ENCODE peak calls at places on chromosomes 5 and 9, in seven cellular contexts. One of them, this sample, is unnamed.

GRCh38 chr5:95801961-95802360 is 20.6 kb downstream of the GLRX start:
- DNase-seq in IMR-90: no peak
- DNase-seq in fibroblast of lung: no peak
- DNase-seq in neural progenitor cell: no peak
- DNase-seq in H1: peak; percentile 20
- DNase-seq in OCI-LY7: no peak
- DNase-seq in PC-3: no peak
- DNase-seq in this sample: no peak

GRCh38 chr9:110538621-110539020 is 40.9 kb downstream of the SVEP1 start:
- DNase-seq in IMR-90: peak; percentile 5
- DNase-seq in fibroblast of lung: no peak
- DNase-seq in neural progenitor cell: no peak
- DNase-seq in H1: no peak
- DNase-seq in OCI-LY7: no peak
- DNase-seq in PC-3: peak; percentile 44
- DNase-seq in this sample: no peak

GRCh38 chr5:109329296-109330252 is 80.2 kb downstream of the PJA2 start:
- DNase-seq in IMR-90: peak; percentile 93
- DNase-seq in fibroblast of lung: peak; percentile 90
- DNase-seq in neural progenitor cell: no peak
- DNase-seq in H1: no peak
- DNase-seq in OCI-LY7: no peak
- DNase-seq in PC-3: peak; percentile 65
- DNase-seq in this sample: no peak

GRCh38 chr5:97778451-97778850 is 595.4 kb upstream of the RIOK2 start:
- DNase-seq in IMR-90: peak; percentile 54
- DNase-seq in fibroblast of lung: peak; percentile 73
- DNase-seq in neural progenitor cell: no peak
- DNase-seq in H1: no peak
- DNase-seq in OCI-LY7: no peak
- DNase-seq in PC-3: no peak
- DNase-seq in this sample: no peak

GRCh38 chr5:36070687-36071571 is 4.2 kb upstream of the UGT3A2 start:
- DNase-seq in IMR-90: no peak
- DNase-seq in fibroblast of lung: no peak
- DNase-seq in neural progenitor cell: no peak
- DNase-seq in H1: no peak
- DNase-seq in OCI-LY7: no peak
- DNase-seq in PC-3: no peak
- DNase-seq in this sample: no peak

GRCh38 chr5:60533789-60534188 is 166.2 kb downstream of the DEPDC1B start:
- DNase-seq in IMR-90: no peak
- DNase-seq in fibroblast of lung: no peak
- DNase-seq in neural progenitor cell: no peak
- DNase-seq in H1: no peak
- DNase-seq in OCI-LY7: peak; percentile 23
- DNase-seq in PC-3: no peak
- DNase-seq in this sample: peak; percentile 67

GRCh38 chr9:82923410-82924242 is 139.3 kb downstream of the RASEF start:
- DNase-seq in IMR-90: no peak
- DNase-seq in fibroblast of lung: peak; percentile 54
- DNase-seq in neural progenitor cell: peak; percentile 43
- DNase-seq in H1: no peak
- DNase-seq in OCI-LY7: peak; percentile 14
- DNase-seq in PC-3: no peak
- DNase-seq in this sample: peak; percentile 55

GRCh38 chr9:113519401-113520108 is 56.0 kb downstream of the RGS3 start:
- DNase-seq in IMR-90: peak; percentile 29
- DNase-seq in fibroblast of lung: peak; percentile 70
- DNase-seq in neural progenitor cell: no peak
- DNase-seq in H1: no peak
- DNase-seq in OCI-LY7: no peak
- DNase-seq in PC-3: peak; percentile 35
- DNase-seq in this sample: no peak

GRCh38 chr9:95409650-95410426 is 92.3 kb upstream of the FANCC start:
- DNase-seq in IMR-90: peak; percentile 90
- DNase-seq in fibroblast of lung: peak; percentile 77
- DNase-seq in neural progenitor cell: no peak
- DNase-seq in H1: no peak
- DNase-seq in OCI-LY7: no peak
- DNase-seq in PC-3: peak; percentile 21
- DNase-seq in this sample: no peak

GRCh38 chr9:75117572-75117971 is 29.3 kb downstream of the OSTF1 start:
- DNase-seq in IMR-90: no peak
- DNase-seq in fibroblast of lung: no peak
- DNase-seq in neural progenitor cell: no peak
- DNase-seq in H1: no peak
- DNase-seq in OCI-LY7: no peak
- DNase-seq in PC-3: no peak
- DNase-seq in this sample: no peak

GRCh38 chr5:96751203-96752169 is 56.3 kb downstream of the ERAP1 start:
- DNase-seq in IMR-90: no peak
- DNase-seq in fibroblast of lung: no peak
- DNase-seq in neural progenitor cell: no peak
- DNase-seq in H1: no peak
- DNase-seq in OCI-LY7: peak; percentile 11
- DNase-seq in PC-3: no peak
- DNase-seq in this sample: no peak

GRCh38 chr5:58407042-58407709 is 52.7 kb downstream of the PLK2 start:
- DNase-seq in IMR-90: peak; percentile 88
- DNase-seq in fibroblast of lung: peak; percentile 89
- DNase-seq in neural progenitor cell: no peak
- DNase-seq in H1: no peak
- DNase-seq in OCI-LY7: no peak
- DNase-seq in PC-3: peak; percentile 79
- DNase-seq in this sample: no peak

GRCh38 chr5:149438711-149439132 is 59.6 kb upstream of the IL17B start:
- DNase-seq in IMR-90: peak; percentile 81
- DNase-seq in fibroblast of lung: no peak
- DNase-seq in neural progenitor cell: no peak
- DNase-seq in H1: no peak
- DNase-seq in OCI-LY7: no peak
- DNase-seq in PC-3: peak; percentile 91
- DNase-seq in this sample: no peak

GRCh38 chr9:91346644-91347043 is 15.1 kb downstream of the AUH start:
- DNase-seq in IMR-90: peak; percentile 46
- DNase-seq in fibroblast of lung: no peak
- DNase-seq in neural progenitor cell: no peak
- DNase-seq in H1: no peak
- DNase-seq in OCI-LY7: no peak
- DNase-seq in PC-3: peak; percentile 33
- DNase-seq in this sample: no peak

GRCh38 chr9:91349115-91349555 is 12.6 kb downstream of the AUH start:
- DNase-seq in IMR-90: no peak
- DNase-seq in fibroblast of lung: no peak
- DNase-seq in neural progenitor cell: no peak
- DNase-seq in H1: no peak
- DNase-seq in OCI-LY7: no peak
- DNase-seq in PC-3: no peak
- DNase-seq in this sample: no peak

GRCh38 chr9:91348191-91348790 is 13.4 kb downstream of the AUH start:
- DNase-seq in IMR-90: no peak
- DNase-seq in fibroblast of lung: no peak
- DNase-seq in neural progenitor cell: no peak
- DNase-seq in H1: no peak
- DNase-seq in OCI-LY7: no peak
- DNase-seq in PC-3: peak; percentile 79
- DNase-seq in this sample: no peak

GRCh38 chr9:91347370-91347769 is 14.3 kb downstream of the AUH start:
- DNase-seq in IMR-90: no peak
- DNase-seq in fibroblast of lung: no peak
- DNase-seq in neural progenitor cell: no peak
- DNase-seq in H1: no peak
- DNase-seq in OCI-LY7: no peak
- DNase-seq in PC-3: no peak
- DNase-seq in this sample: no peak

DNA sequence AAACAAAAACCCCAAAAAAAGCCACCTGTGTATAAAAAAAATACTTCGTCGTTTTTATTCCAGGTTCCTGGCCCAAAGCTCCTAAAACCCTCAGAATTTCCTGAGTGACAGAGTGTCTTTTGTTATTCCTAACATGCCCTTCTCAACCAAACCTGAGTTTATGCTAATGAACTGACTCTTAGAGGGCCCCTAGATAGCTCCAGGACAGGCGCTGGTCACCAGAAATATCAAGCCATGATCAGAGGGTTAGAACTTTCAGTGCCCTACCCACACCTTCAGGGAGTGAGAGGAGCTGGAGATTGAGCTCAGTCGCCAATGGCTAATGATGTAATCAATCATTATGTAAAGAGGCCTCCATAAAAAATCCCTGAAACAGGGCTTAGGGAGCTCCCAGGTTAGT is 15.7 kb downstream of the AUH start:
- DNase-seq in IMR-90: no peak
- DNase-seq in fibroblast of lung: no peak
- DNase-seq in neural progenitor cell: no peak
- DNase-seq in H1: no peak
- DNase-seq in OCI-LY7: no peak
- DNase-seq in PC-3: no peak
- DNase-seq in this sample: no peak
- H4K20me1 ChIP-seq in IMR-90: peaks cover 4% of the 10 kb centered on the region
- H4K20me1 ChIP-seq in fibroblast of lung: no peaks in the 10 kb centered on the region
- H4K20me1 ChIP-seq in neural progenitor cell: no peaks in the 10 kb centered on the region
- H4K20me1 ChIP-seq in H1: no peaks in the 10 kb centered on the region
- H4K20me1 ChIP-seq in OCI-LY7: no peaks in the 10 kb centered on the region
- H4K20me1 ChIP-seq in PC-3: no peaks in the 10 kb centered on the region
- H4K20me1 ChIP-seq in this sample: no peaks in the 10 kb centered on the region

GRCh38 chr5:72849546-72849945 is 33.1 kb downstream of the TNPO1 start:
- DNase-seq in IMR-90: no peak
- DNase-seq in fibroblast of lung: no peak
- DNase-seq in neural progenitor cell: no peak
- DNase-seq in H1: no peak
- DNase-seq in OCI-LY7: no peak
- DNase-seq in PC-3: no peak
- DNase-seq in this sample: no peak
- H4K20me1 ChIP-seq in IMR-90: peaks cover 70% of the 10 kb centered on the region
- H4K20me1 ChIP-seq in fibroblast of lung: peaks cover 2% of the 10 kb centered on the region
- H4K20me1 ChIP-seq in neural progenitor cell: peaks cover 86% of the 10 kb centered on the region
- H4K20me1 ChIP-seq in H1: peaks cover 7% of the 10 kb centered on the region
- H4K20me1 ChIP-seq in OCI-LY7: peaks cover 45% of the 10 kb centered on the region
- H4K20me1 ChIP-seq in PC-3: peaks cover 52% of the 10 kb centered on the region
- H4K20me1 ChIP-seq in this sample: peaks cover 31% of the 10 kb centered on the region

GRCh38 chr9:119101048-119101447 is 268.2 kb downstream of the BRINP1 start:
- DNase-seq in IMR-90: no peak
- DNase-seq in fibroblast of lung: no peak
- DNase-seq in neural progenitor cell: peak; percentile 7
- DNase-seq in H1: no peak
- DNase-seq in OCI-LY7: no peak
- DNase-seq in PC-3: no peak
- DNase-seq in this sample: no peak

GRCh38 chr9:119091074-119091473 is 278.2 kb downstream of the BRINP1 start:
- DNase-seq in IMR-90: no peak
- DNase-seq in fibroblast of lung: no peak
- DNase-seq in neural progenitor cell: no peak
- DNase-seq in H1: no peak
- DNase-seq in OCI-LY7: no peak
- DNase-seq in PC-3: no peak
- DNase-seq in this sample: no peak

GRCh38 chr9:119092125-119092524 is 277.1 kb downstream of the BRINP1 start:
- DNase-seq in IMR-90: no peak
- DNase-seq in fibroblast of lung: no peak
- DNase-seq in neural progenitor cell: no peak
- DNase-seq in H1: no peak
- DNase-seq in OCI-LY7: no peak
- DNase-seq in PC-3: no peak
- DNase-seq in this sample: no peak

GRCh38 chr9:119094086-119094485 is 275.1 kb downstream of the BRINP1 start:
- DNase-seq in IMR-90: no peak
- DNase-seq in fibroblast of lung: peak; percentile 13
- DNase-seq in neural progenitor cell: no peak
- DNase-seq in H1: no peak
- DNase-seq in OCI-LY7: no peak
- DNase-seq in PC-3: no peak
- DNase-seq in this sample: no peak

GRCh38 chr9:119095072-119095471 is 274.2 kb downstream of the BRINP1 start:
- DNase-seq in IMR-90: no peak
- DNase-seq in fibroblast of lung: no peak
- DNase-seq in neural progenitor cell: no peak
- DNase-seq in H1: no peak
- DNase-seq in OCI-LY7: no peak
- DNase-seq in PC-3: no peak
- DNase-seq in this sample: no peak
- H4K20me1 ChIP-seq in IMR-90: no peaks in the 10 kb centered on the region
- H4K20me1 ChIP-seq in fibroblast of lung: no peaks in the 10 kb centered on the region
- H4K20me1 ChIP-seq in neural progenitor cell: no peaks in the 10 kb centered on the region
- H4K20me1 ChIP-seq in H1: no peaks in the 10 kb centered on the region
- H4K20me1 ChIP-seq in OCI-LY7: no peaks in the 10 kb centered on the region
- H4K20me1 ChIP-seq in PC-3: no peaks in the 10 kb centered on the region
- H4K20me1 ChIP-seq in this sample: no peaks in the 10 kb centered on the region

DNA sequence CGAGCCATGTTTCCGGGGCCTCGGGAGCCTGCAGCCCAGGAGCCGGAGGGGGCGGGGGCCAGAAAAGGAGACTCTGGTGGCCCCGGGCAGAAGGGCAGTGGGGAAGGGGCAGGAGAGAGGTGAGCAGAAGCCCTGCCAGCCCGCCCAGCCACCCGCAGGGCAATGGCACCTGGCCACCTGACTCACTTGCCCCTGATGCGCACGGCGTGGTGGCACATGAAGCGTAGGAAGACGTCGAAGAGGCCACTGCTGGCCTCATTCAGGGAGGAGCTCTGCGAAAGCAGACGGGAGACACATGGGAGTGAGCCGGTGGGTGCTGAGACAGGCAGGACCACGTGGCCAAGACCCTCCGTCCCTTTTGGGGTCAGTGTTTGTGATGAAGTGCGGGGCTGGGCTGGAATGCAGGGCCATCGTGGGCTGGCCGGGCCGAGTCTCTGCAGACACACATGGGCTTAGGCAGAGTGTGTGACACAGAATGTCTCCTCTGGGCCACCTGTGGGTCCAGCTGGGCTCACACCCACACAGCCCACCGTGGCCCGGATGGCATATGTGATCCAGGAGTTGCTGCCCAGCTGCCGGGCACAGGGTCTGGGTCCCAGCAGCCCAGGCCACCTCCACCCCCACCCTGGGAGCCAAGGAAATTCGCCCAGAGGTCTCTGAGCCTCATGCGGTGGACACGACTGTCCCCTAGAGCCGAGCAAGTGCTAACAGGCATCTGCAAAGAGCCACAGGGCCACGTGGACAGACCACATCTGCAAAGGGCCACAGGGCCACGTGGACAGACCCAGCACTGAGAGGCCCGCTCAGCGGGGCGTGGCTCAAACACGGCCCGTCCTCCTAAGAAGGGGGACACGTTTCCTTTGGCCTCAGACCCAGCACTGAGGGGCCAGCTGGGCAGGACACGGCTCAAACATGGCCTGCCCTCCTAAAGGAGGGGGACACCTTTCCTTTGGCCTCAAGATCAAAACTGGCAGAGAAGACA is 23.6 kb downstream of the TERT start:
- DNase-seq in IMR-90: no peak
- DNase-seq in fibroblast of lung: no peak
- DNase-seq in neural progenitor cell: no peak
- DNase-seq in H1: no peak
- DNase-seq in OCI-LY7: no peak
- DNase-seq in PC-3: no peak
- DNase-seq in this sample: no peak
- H4K20me1 ChIP-seq in IMR-90: no peaks in the 10 kb centered on the region
- H4K20me1 ChIP-seq in fibroblast of lung: no peaks in the 10 kb centered on the region
- H4K20me1 ChIP-seq in neural progenitor cell: no peaks in the 10 kb centered on the region
- H4K20me1 ChIP-seq in H1: no peaks in the 10 kb centered on the region
- H4K20me1 ChIP-seq in OCI-LY7: no peaks in the 10 kb centered on the region
- H4K20me1 ChIP-seq in PC-3: no peaks in the 10 kb centered on the region
- H4K20me1 ChIP-seq in this sample: no peaks in the 10 kb centered on the region